ENCODE peak calls at places on chromosomes 12 and 14, in nine cellular contexts. One of them, this sample, is unnamed.

GRCh38 chr14:54621686-54622085 is 54.8 kb downstream of the SAMD4A start:
- DNase-seq in H54: no peak
- DNase-seq in AG20443: no peak
- DNase-seq in AML-193: no peak
- DNase-seq in NCI-H1092: no peak
- DNase-seq in HT1080: no peak
- DNase-seq in GM03348: peak
- DNase-seq in NCI-H1417 treated with DMSO at 0.1 percent for 48 hours: no peak
- DNase-seq in right cardiac atrium: no peak
- DNase-seq in this sample: no peak

GRCh38 chr14:104557086-104557485 is 22.5 kb upstream of the C14orf180 start:
- DNase-seq in right cardiac atrium: no peak
- DNase-seq in AG20443: no peak
- DNase-seq in H54: no peak
- DNase-seq in AML-193: no peak
- DNase-seq in HT1080: no peak
- DNase-seq in NCI-H1417 treated with DMSO at 0.1 percent for 48 hours: no peak
- DNase-seq in NCI-H1092: no peak
- DNase-seq in GM03348: no peak
- DNase-seq in this sample: peak

GRCh38 chr14:104805326-104805678 is 4.4 kb downstream of the ZBTB42 start:
- DNase-seq in AML-193: no peak
- DNase-seq in H54: peak
- DNase-seq in HT1080: peak
- DNase-seq in AG20443: peak
- DNase-seq in NCI-H1417 treated with DMSO at 0.1 percent for 48 hours: no peak
- DNase-seq in right cardiac atrium: peak
- DNase-seq in GM03348: peak
- DNase-seq in NCI-H1092: no peak
- DNase-seq in this sample: no peak

GRCh38 chr14:24092110-24092959 is 1.8 kb upstream of the PCK2 start:
- DNase-seq in NCI-H1417 treated with DMSO at 0.1 percent for 48 hours: no peak
- DNase-seq in GM03348: no peak
- DNase-seq in AG20443: no peak
- DNase-seq in right cardiac atrium: peak
- DNase-seq in NCI-H1092: no peak
- DNase-seq in AML-193: no peak
- DNase-seq in H54: no peak
- DNase-seq in HT1080: no peak
- DNase-seq in this sample: no peak

GRCh38 chr12:65830305-65830704 is 6.0 kb downstream of the HMGA2 start:
- DNase-seq in AG20443: no peak
- DNase-seq in right cardiac atrium: no peak
- DNase-seq in H54: no peak
- DNase-seq in HT1080: no peak
- DNase-seq in GM03348: no peak
- DNase-seq in NCI-H1417 treated with DMSO at 0.1 percent for 48 hours: no peak
- DNase-seq in NCI-H1092: no peak
- DNase-seq in AML-193: no peak
- DNase-seq in this sample: no peak

GRCh38 chr14:21093769-21094681 is 4.4 kb downstream of the ZNF219 start:
- DNase-seq in NCI-H1092: peak
- DNase-seq in AML-193: no peak
- DNase-seq in right cardiac atrium: no peak
- DNase-seq in H54: no peak
- DNase-seq in HT1080: no peak
- DNase-seq in NCI-H1417 treated with DMSO at 0.1 percent for 48 hours: peak
- DNase-seq in AG20443: no peak
- DNase-seq in GM03348: peak
- DNase-seq in this sample: peak

GRCh38 chr12:674272-674781 is 11.1 kb upstream of the NINJ2 start:
- DNase-seq in HT1080: peak
- DNase-seq in H54: peak
- DNase-seq in AML-193: peak
- DNase-seq in GM03348: no peak
- DNase-seq in NCI-H1092: no peak
- DNase-seq in right cardiac atrium: no peak
- DNase-seq in NCI-H1417 treated with DMSO at 0.1 percent for 48 hours: no peak
- DNase-seq in AG20443: no peak
- DNase-seq in this sample: no peak

GRCh38 chr12:12534134-12534866 is 28.4 kb downstream of the DUSP16 start:
- DNase-seq in NCI-H1417 treated with DMSO at 0.1 percent for 48 hours: no peak
- DNase-seq in H54: no peak
- DNase-seq in NCI-H1092: no peak
- DNase-seq in AG20443: no peak
- DNase-seq in right cardiac atrium: no peak
- DNase-seq in GM03348: no peak
- DNase-seq in AML-193: no peak
- DNase-seq in HT1080: no peak
- DNase-seq in this sample: no peak

GRCh38 chr12:47054659-47055058 is 24.8 kb upstream of the PCED1B start:
- DNase-seq in H54: no peak
- DNase-seq in AML-193: no peak
- DNase-seq in GM03348: no peak
- DNase-seq in AG20443: no peak
- DNase-seq in NCI-H1417 treated with DMSO at 0.1 percent for 48 hours: no peak
- DNase-seq in HT1080: no peak
- DNase-seq in right cardiac atrium: no peak
- DNase-seq in NCI-H1092: no peak
- DNase-seq in this sample: no peak

GRCh38 chr14:45362505-45362904 is 109.5 kb upstream of the MIS18BP1 start:
- DNase-seq in right cardiac atrium: no peak
- DNase-seq in AG20443: no peak
- DNase-seq in AML-193: no peak
- DNase-seq in NCI-H1417 treated with DMSO at 0.1 percent for 48 hours: no peak
- DNase-seq in NCI-H1092: no peak
- DNase-seq in H54: no peak
- DNase-seq in GM03348: no peak
- DNase-seq in HT1080: no peak
- DNase-seq in this sample: no peak

GRCh38 chr12:25755681-25756260 is 202.7 kb upstream of the LMNTD1 start:
- DNase-seq in NCI-H1092: no peak
- DNase-seq in AG20443: no peak
- DNase-seq in AML-193: no peak
- DNase-seq in HT1080: no peak
- DNase-seq in NCI-H1417 treated with DMSO at 0.1 percent for 48 hours: no peak
- DNase-seq in H54: no peak
- DNase-seq in right cardiac atrium: no peak
- DNase-seq in GM03348: no peak
- DNase-seq in this sample: no peak

This sample was measured in WERI-Rb-1.